ENCODE peak calls at places on chromosomes 7 and 10, in seven cellular contexts. Y is H9, R is neuronal stem cell, W is mesenchymal stem cell, I is H1, S is IMR-90, H is trophoblast cell. M is an unnamed sample.

GRCh38 chr7:156050636-156051569 is 238.6 kb upstream of the SHH start:
- DNase-seq in R (no peak), W (no peak), I (no peak), Y (no peak), H (no peak), S (no peak), M (no peak)

GRCh38 chr7:150948791-150949251 is 29.3 kb downstream of the KCNH2 start:
- DNase-seq in I (no peak), R (no peak), W (no peak), S (no peak), H (no peak), Y (peak; percentile 23), M (no peak)

GRCh38 chr10:94403034-94403822 is 887 bp downstream of the TBC1D12 start:
- DNase-seq in Y (peak; percentile 47), S (peak; percentile 67), H (peak; percentile 30), R (peak; percentile 21), I (no peak), W (peak; percentile 88), M (peak; percentile 66)

GRCh38 chr10:86648706-86649426 is 5.5 kb upstream of the OPN4 start:
- DNase-seq in Y (no peak), R (no peak), S (peak; percentile 68), W (peak; percentile 63), I (no peak), H (no peak), M (no peak)

GRCh38 chr7:69656890-69657289 is 58.6 kb downstream of the AUTS2 start:
- DNase-seq in R (no peak), Y (no peak), S (no peak), I (no peak), H (no peak), W (peak; percentile 15), M (peak; percentile 88)

GRCh38 chr10:63414481-63415260 is 51.1 kb downstream of the JMJD1C start:
- DNase-seq in R (no peak), Y (no peak), I (no peak), W (peak; percentile 38), S (peak; percentile 90), H (no peak), M (no peak)

GRCh38 chr10:71084061-71084817 is 128.1 kb upstream of the UNC5B start:
- DNase-seq in W (no peak), I (no peak), R (no peak), S (no peak), H (no peak), Y (peak; percentile 18), M (no peak)

GRCh38 chr7:30159698-30160143 is 24.9 kb downstream of the MTURN start:
- DNase-seq in H (no peak), Y (no peak), W (peak; percentile 45), R (no peak), S (peak; percentile 45), I (no peak), M (peak; percentile 49)

GRCh38 chr10:123573236-123574147 is 92.7 kb upstream of the GPR26 start:
- DNase-seq in H (peak; percentile 88), R (peak; percentile 44), W (no peak), I (peak; percentile 73), S (no peak), Y (peak; percentile 92), M (peak; percentile 91)

GRCh38 chr7:87984088-87984487 is 50.0 kb downstream of the ADAM22 start:
- DNase-seq in W (no peak), I (no peak), Y (no peak), S (no peak), H (no peak), R (no peak), M (peak; percentile 8)
- H2BK5ac ChIP-seq in W (no peak overlapping the region), I (no peak overlapping the region), Y (no peak overlapping the region), S (no peak overlapping the region), H (no peak overlapping the region), R (no peak overlapping the region), M (no peak overlapping the region)

GRCh38 chr10:108673756-108674155 is 1249.6 kb downstream of the XPNPEP1 start:
- DNase-seq in Y (no peak), I (no peak), H (no peak), S (no peak), R (no peak), W (no peak), M (no peak)
- H2BK5ac ChIP-seq in Y (no peak overlapping the region), I (no peak overlapping the region), H (no peak overlapping the region), S (no peak overlapping the region), R (no peak overlapping the region), W (no peak overlapping the region), M (no peak overlapping the region)

DNA sequence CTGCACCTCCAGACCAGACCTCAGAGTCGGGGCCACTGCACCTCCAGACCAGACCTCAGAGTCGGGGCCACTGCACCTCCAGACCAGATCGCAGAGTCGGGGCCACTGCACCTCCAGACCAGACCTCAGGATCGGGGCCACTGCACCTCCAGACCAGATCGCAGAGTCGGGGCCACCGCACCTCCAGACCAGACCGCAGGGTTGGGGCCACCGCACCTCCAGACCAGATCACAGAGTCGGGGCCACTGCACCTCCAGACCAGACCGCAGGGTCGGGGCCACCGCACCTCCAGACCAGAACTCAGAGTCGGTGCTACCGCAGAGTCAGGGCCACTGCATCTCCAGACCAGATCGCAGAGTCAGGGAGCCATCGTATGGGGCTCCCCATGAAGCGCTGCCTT is 105.9 kb downstream of the ACTR3B start:
- DNase-seq in Y (no peak), W (no peak), S (no peak), I (no peak), R (no peak), H (no peak), M (no peak)
- H2BK5ac ChIP-seq in Y (no peak overlapping the region), W (no peak overlapping the region), S (no peak overlapping the region), I (no peak overlapping the region), R (no peak overlapping the region), H (no peak overlapping the region), M (no peak overlapping the region)

DNA sequence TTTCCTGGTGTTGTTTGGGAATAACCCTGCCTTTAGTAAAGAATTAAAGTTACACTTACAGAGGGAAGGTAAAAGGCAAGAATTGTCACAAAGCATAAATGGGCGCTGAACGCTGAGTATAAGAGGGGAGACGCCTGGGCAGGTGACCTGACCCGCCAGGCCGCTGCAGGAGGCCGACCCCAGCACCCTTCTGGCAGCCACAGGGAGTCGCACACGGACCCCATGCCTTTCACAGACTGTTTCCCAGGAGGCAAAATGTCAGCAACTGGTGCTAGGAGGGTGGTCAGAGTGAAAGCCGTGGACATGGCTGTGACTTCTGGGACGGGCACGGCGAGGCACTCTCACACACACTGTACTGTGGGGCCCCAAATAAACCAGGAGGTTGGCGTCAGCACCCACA is 288.2 kb downstream of the WDR37 start:
- DNase-seq in W (no peak), I (no peak), R (no peak), Y (no peak), H (no peak), S (no peak), M (no peak)
- H2BK5ac ChIP-seq in W (no peak overlapping the region), I (no peak overlapping the region), R (no peak overlapping the region), Y (no peak overlapping the region), H (no peak overlapping the region), S (no peak overlapping the region), M (no peak overlapping the region)

GRCh38 chr10:91551856-91552255 is 81.0 kb downstream of the PPP1R3C start:
- DNase-seq in S (peak; percentile 80), I (peak; percentile 66), W (peak; percentile 69), H (no peak), Y (peak; percentile 86), R (peak; percentile 56), M (peak; percentile 89)
- H2BK5ac ChIP-seq in S (no peak overlapping the region), I (no peak overlapping the region), W (no peak overlapping the region), H (no peak overlapping the region), Y (no peak overlapping the region), R (no peak overlapping the region), M (no peak overlapping the region)

DNA sequence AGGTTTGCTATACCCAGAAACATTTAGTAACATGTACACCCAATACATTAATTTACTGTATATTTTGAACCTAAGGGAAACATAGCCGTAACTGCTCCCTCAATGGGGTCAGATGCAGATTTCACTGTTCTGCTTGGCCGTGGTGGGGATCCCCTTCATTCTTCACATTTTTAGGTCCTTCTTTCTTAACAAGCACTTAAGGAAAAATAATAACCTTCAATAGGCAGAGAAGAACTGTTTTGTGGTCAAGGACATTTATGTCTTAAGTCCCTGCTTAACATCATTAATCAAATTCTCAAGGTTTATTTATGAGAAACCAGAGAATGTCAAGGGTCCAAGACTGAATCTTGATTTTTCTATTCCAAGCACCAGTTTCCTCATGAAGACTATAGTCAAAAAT is 592.1 kb upstream of the ANKRD30A start:
- DNase-seq in S (no peak), R (no peak), I (no peak), W (peak; percentile 51), Y (no peak), H (no peak), M (no peak)
- H2BK5ac ChIP-seq in S (no peak overlapping the region), R (no peak overlapping the region), I (no peak overlapping the region), W (no peak overlapping the region), Y (no peak overlapping the region), H (no peak overlapping the region), M (no peak overlapping the region)

GRCh38 chr7:143909863-143910262 is 7.9 kb upstream of the TCAF1 start:
- DNase-seq in W (no peak), S (peak; percentile 8), R (no peak), Y (no peak), H (no peak), I (no peak), M (no peak)

GRCh38 chr7:143910473-143911248 is 8.7 kb upstream of the TCAF1 start:
- DNase-seq in R (no peak), S (peak; percentile 34), H (no peak), W (peak; percentile 49), I (no peak), Y (no peak), M (no peak)

GRCh38 chr7:143914938-143915337 is 13.0 kb upstream of the TCAF1 start:
- DNase-seq in W (no peak), I (no peak), H (no peak), R (no peak), Y (no peak), S (no peak), M (no peak)

GRCh38 chr7:143913945-143914615 is 12.1 kb upstream of the TCAF1 start:
- DNase-seq in Y (no peak), H (no peak), W (no peak), S (no peak), I (no peak), R (no peak), M (no peak)
- H2BK5ac ChIP-seq in Y (no peak overlapping the region), H (no peak overlapping the region), W (no peak overlapping the region), S (no peak overlapping the region), I (no peak overlapping the region), R (no peak overlapping the region), M (no peak overlapping the region)

M was measured in mesendoderm.